ENCODE peak calls at places on chromosomes 7 and 10, in four cellular contexts. C is HCT116, D is SK-N-SH, A is GM12878. H is an unnamed sample.
A peak's percentile ranks its signal among the peaks of the same experiment; 100 is the strongest.

GRCh38 chr7:41900034-41900433 is 197.1 kb upstream of the INHBA start:
- DNase-seq in C (no peak), D (no peak), A (no peak), H (no peak)

GRCh38 chr7:22586806-22587180 is 86.8 kb upstream of the STEAP1B start:
- DNase-seq in C (no peak), D (no peak), A (no peak), H (peak; percentile 42)

GRCh38 chr7:137151056-137151731 is 192.3 kb downstream of the PTN start:
- DNase-seq in C (no peak), D (no peak), A (no peak), H (no peak)

GRCh38 chr7:142499641-142500040 is 241.8 kb upstream of the PRSS58 start:
- DNase-seq in C (no peak), D (no peak), A (no peak), H (no peak)

GRCh38 chr7:144814326-144814725 is 21.5 kb downstream of the TPK1 start:
- DNase-seq in C (no peak), D (no peak), A (no peak), H (no peak)

GRCh38 chr10:3452683-3453388 is 280.3 kb upstream of the PITRM1 start:
- DNase-seq in C (no peak), D (no peak), A (no peak), H (no peak)

GRCh38 chr10:118970770-118971169 is 58.7 kb upstream of the NANOS1 start:
- DNase-seq in C (no peak), D (no peak), A (no peak), H (no peak)

GRCh38 chr10:126252884-126253612 is 135.2 kb downstream of the ADAM12 start:
- DNase-seq in C (no peak), D (no peak), A (no peak), H (no peak)

DNA sequence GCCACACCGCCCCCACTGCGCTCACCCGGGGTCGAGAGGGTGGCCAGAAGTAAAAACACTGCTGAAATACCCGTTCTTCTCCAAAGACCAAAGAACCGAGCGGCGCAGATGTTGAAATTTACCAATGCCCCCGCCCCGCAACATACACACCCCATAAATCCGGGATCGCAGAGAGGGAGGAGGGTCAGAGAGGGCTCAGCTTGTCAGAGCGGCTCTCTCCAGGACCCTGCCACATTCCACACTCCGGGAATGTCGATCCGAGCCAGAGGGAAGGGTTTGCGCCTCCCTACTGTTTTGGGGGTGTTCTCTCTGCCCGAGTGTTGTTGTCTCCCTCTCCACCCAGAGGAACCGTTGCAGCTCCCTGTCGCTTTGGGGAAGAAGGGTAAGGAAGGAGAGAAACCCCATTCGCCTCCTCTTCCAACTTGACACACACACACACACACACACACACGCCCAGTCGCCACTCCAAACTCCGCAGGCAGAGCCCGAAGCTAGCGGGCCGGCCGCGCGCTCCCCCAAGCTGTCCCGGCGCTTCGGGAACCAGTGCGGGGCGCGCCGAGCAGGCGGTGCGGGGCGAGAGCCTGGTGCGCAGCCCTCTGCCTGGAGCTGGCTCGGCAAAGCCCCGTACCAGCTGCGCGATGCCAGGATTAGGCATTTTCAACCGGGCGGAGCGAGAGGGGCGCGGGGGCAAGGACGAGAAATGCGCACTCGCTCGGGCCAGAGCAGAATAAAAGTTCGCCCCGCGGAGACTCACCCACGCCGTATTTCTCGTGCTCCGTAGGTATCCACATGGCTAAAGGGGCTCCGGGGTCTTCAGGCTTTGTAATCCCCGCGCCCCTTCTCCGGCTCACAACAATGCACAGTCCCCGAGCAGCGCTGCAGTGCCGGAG is 606 bp downstream of the DOCK4 start:
- DNase-seq in C (peak; percentile 7), D (peak; percentile 83), A (no peak), H (peak; percentile 24)
- TF ChIP-seq JUND in C (no peak), D (no peak), A (no peak), H (no peak)

GRCh38 chr10:113216068-113216467 is 266.0 kb downstream of the TCF7L2 start:
- DNase-seq in C (peak; percentile 12), D (no peak), A (no peak), H (peak; percentile 47)
- TF ChIP-seq JUND in C (no peak), D (no peak), A (no peak), H (no peak)

GRCh38 chr7:83681200-83681599 is 32.3 kb upstream of the SEMA3E start:
- DNase-seq in C (no peak), D (no peak), A (no peak), H (no peak)

GRCh38 chr7:83672157-83672556 is 23.2 kb upstream of the SEMA3E start:
- DNase-seq in C (no peak), D (no peak), A (no peak), H (no peak)

DNA sequence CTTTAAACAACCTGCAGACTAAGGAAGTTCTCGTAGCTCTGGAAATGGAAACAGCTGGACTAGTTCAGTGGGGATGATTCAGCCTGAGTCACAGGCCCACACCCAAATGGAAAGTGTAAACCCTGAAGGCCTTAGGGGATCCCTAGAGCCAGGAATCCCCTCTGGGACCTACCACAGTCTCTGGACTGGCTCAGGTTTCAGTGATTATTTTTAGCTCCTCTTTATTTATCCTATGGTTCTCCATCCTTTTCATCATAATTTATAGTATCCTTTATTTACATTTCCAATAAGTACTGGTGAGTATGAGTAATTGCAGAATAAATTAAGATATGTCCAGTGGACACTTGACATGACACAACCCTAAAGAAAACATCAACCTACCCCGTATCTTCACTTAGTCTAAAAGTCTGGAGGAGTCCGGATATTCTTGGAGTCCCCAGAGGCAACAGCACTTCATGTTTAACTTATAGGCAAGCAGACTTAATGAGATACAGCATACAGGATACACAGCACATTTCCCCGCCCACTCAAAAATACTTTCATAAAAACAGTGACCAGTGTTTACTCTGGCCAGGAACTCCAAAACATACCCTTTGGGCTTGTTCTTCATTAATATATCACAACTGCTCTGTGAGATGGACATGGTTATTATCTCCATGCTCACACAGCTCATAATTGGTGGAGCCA is 28.4 kb upstream of the SEMA3E start:
- DNase-seq in C (peak; percentile 92), D (peak; percentile 24), A (no peak), H (no peak)
- TF ChIP-seq JUND in C (peak; percentile 97), D (peak; percentile 95), A (no peak), H (no peak)

GRCh38 chr10:45463244-45464116 is 89.5 kb downstream of the ALOX5 start:
- DNase-seq in C (no peak), D (no peak), A (no peak), H (no peak)
- TF ChIP-seq JUND in C (no peak), D (no peak), A (no peak), H (no peak)

H was measured in T47D.